ENCODE peak calls at places on chromosomes 16 and 17, in six cellular contexts. One of them, this sample, is unnamed. For H3K9me3, the result is how much of the 10 kb centered on the place peaks cover.

GRCh38 chr17:2189231-2189630 is 114.4 kb downstream of the SMG6 start:
- DNase-seq in IMR-90: no peak
- DNase-seq in colonic mucosa: no peak
- DNase-seq in esophagus squamous epithelium: no peak
- DNase-seq in stomach: no peak
- DNase-seq in Peyer's patch: no peak
- DNase-seq in this sample: no peak

GRCh38 chr17:7436556-7437368 is 1.5 kb downstream of the TMEM102 start:
- DNase-seq in stomach: peak
- DNase-seq in IMR-90: peak
- DNase-seq in Peyer's patch: peak
- DNase-seq in colonic mucosa: peak
- DNase-seq in esophagus squamous epithelium: no peak
- DNase-seq in this sample: peak

GRCh38 chr17:42409467-42410351 is 13.3 kb downstream of the CAVIN1 start:
- DNase-seq in stomach: peak
- DNase-seq in esophagus squamous epithelium: no peak
- DNase-seq in Peyer's patch: no peak
- DNase-seq in colonic mucosa: no peak
- DNase-seq in IMR-90: peak
- DNase-seq in this sample: no peak

GRCh38 chr17:80501739-80502577 is 25.6 kb upstream of the NPTX1 start:
- DNase-seq in Peyer's patch: no peak
- DNase-seq in colonic mucosa: no peak
- DNase-seq in IMR-90: peak
- DNase-seq in esophagus squamous epithelium: no peak
- DNase-seq in stomach: no peak
- DNase-seq in this sample: no peak

GRCh38 chr16:71924710-71925109 is 29.4 kb downstream of the IST1 start:
- DNase-seq in esophagus squamous epithelium: no peak
- DNase-seq in stomach: no peak
- DNase-seq in colonic mucosa: no peak
- DNase-seq in Peyer's patch: no peak
- DNase-seq in IMR-90: no peak
- DNase-seq in this sample: no peak

GRCh38 chr17:31788956-31789355 is 70.1 kb downstream of the COPRS start:
- DNase-seq in colonic mucosa: no peak
- DNase-seq in Peyer's patch: no peak
- DNase-seq in esophagus squamous epithelium: no peak
- DNase-seq in stomach: no peak
- DNase-seq in IMR-90: peak
- DNase-seq in this sample: no peak

GRCh38 chr17:1711804-1712203 is 1.6 kb upstream of the TLCD2 start:
- DNase-seq in esophagus squamous epithelium: no peak
- DNase-seq in Peyer's patch: no peak
- DNase-seq in IMR-90: no peak
- DNase-seq in colonic mucosa: no peak
- DNase-seq in stomach: no peak
- DNase-seq in this sample: no peak

GRCh38 chr17:80036715-80037477 is 454 bp downstream of the CCDC40 start:
- DNase-seq in esophagus squamous epithelium: no peak
- DNase-seq in stomach: no peak
- DNase-seq in colonic mucosa: peak
- DNase-seq in Peyer's patch: no peak
- DNase-seq in IMR-90: no peak
- DNase-seq in this sample: no peak

GRCh38 chr17:22506861-22507260 is 814.5 kb downstream of the KCNJ18 start:
- DNase-seq in esophagus squamous epithelium: no peak
- DNase-seq in Peyer's patch: no peak
- DNase-seq in colonic mucosa: no peak
- DNase-seq in IMR-90: no peak
- DNase-seq in stomach: no peak
- DNase-seq in this sample: no peak

GRCh38 chr16:2904100-2904921 is 7.4 kb upstream of the FLYWCH1 start:
- DNase-seq in esophagus squamous epithelium: no peak
- DNase-seq in stomach: peak
- DNase-seq in Peyer's patch: peak
- DNase-seq in colonic mucosa: peak
- DNase-seq in IMR-90: peak
- DNase-seq in this sample: peak

GRCh38 chr17:63914471-63914870 is 3.4 kb upstream of the CSHL1 start:
- DNase-seq in Peyer's patch: no peak
- DNase-seq in esophagus squamous epithelium: no peak
- DNase-seq in colonic mucosa: no peak
- DNase-seq in IMR-90: no peak
- DNase-seq in stomach: no peak
- DNase-seq in this sample: no peak

DNA sequence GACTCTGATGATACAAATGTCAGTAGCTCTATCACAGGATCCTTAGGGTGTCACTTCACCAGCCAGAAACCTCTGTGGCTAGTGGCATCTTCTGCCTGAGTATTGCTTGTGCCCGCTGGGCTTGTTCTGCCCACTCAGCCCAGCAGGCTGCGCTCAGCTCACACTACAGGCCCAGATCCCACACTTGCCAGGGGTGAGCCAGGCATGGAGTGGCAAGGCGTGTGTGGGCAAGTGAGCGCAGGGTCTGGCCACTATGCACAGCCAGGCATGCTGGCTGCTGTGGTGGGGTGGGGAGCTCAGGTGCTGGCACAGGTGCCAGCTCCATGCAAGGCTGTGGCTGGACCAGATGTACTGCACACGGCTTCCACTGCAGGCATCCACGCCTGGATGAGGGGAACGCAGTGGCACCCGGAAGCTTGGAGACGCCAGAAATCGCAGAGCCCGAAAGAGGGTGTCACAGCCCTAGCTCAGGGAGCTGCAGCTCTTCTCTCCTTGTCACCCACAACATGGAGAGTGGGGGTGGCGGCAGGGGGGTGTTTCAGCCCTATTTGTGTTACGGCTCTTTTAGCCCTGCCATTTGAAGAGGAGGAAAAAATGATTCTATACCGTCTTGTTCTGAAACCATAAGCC is 10.2 kb downstream of the CFAP97D1 start:
- DNase-seq in colonic mucosa: no peak
- DNase-seq in Peyer's patch: no peak
- DNase-seq in stomach: no peak
- DNase-seq in IMR-90: no peak
- DNase-seq in esophagus squamous epithelium: no peak
- DNase-seq in this sample: no peak
- TF ChIP-seq CTCF in colonic mucosa: no peak
- TF ChIP-seq CTCF in Peyer's patch: peak
- TF ChIP-seq CTCF in stomach: peak
- TF ChIP-seq CTCF in IMR-90: peak
- TF ChIP-seq CTCF in esophagus squamous epithelium: peak
- TF ChIP-seq CTCF in this sample: no peak

GRCh38 chr17:5092139-5093010 is 14.1 kb downstream of the ZFP3 start:
- DNase-seq in colonic mucosa: no peak
- DNase-seq in IMR-90: no peak
- DNase-seq in Peyer's patch: no peak
- DNase-seq in esophagus squamous epithelium: no peak
- DNase-seq in stomach: no peak
- DNase-seq in this sample: no peak
- H3K9me3 ChIP-seq in colonic mucosa: under half
- H3K9me3 ChIP-seq in IMR-90: half or more
- H3K9me3 ChIP-seq in Peyer's patch: under half
- H3K9me3 ChIP-seq in esophagus squamous epithelium: under half
- H3K9me3 ChIP-seq in stomach: half or more
- H3K9me3 ChIP-seq in this sample: half or more

GRCh38 chr16:89325861-89326471 is 108.5 kb downstream of the ZNF778 start:
- DNase-seq in colonic mucosa: peak
- DNase-seq in stomach: peak
- DNase-seq in Peyer's patch: no peak
- DNase-seq in esophagus squamous epithelium: no peak
- DNase-seq in IMR-90: peak
- DNase-seq in this sample: no peak
- H3K4me3 ChIP-seq in colonic mucosa: no peak
- H3K4me3 ChIP-seq in stomach: no peak
- H3K4me3 ChIP-seq in Peyer's patch: no peak
- H3K4me3 ChIP-seq in esophagus squamous epithelium: no peak
- H3K4me3 ChIP-seq in IMR-90: no peak
- H3K4me3 ChIP-seq in this sample: no peak

GRCh38 chr16:47019563-47019962 is 46.1 kb upstream of the DNAJA2 start:
- DNase-seq in colonic mucosa: no peak
- DNase-seq in esophagus squamous epithelium: no peak
- DNase-seq in stomach: no peak
- DNase-seq in IMR-90: no peak
- DNase-seq in Peyer's patch: no peak
- DNase-seq in this sample: no peak
- TF ChIP-seq CTCF in colonic mucosa: no peak
- TF ChIP-seq CTCF in esophagus squamous epithelium: no peak
- TF ChIP-seq CTCF in stomach: no peak
- TF ChIP-seq CTCF in IMR-90: peak
- TF ChIP-seq CTCF in Peyer's patch: no peak
- TF ChIP-seq CTCF in this sample: no peak

This sample was measured in CD8-positive, alpha-beta T cell.